ENCODE peak calls at places on chromosomes 2 and 18, in four cellular contexts. T is stimulated activated CD8-positive, alpha-beta memory T cell treated with anti-CD3 and anti-CD28 coated beads, Interleukin-2, amount 100 ng/mL, for 1 hour; I is anterior cingulate cortex; U is naive thymus-derived CD8-positive, alpha-beta T cell. G is an unnamed sample.

GRCh38 chr2:109242654-109243331 is 113.8 kb downstream of the SH3RF3 start:
- DNase-seq in T (no peak), I (no peak), U (no peak), G (no peak)

GRCh38 chr2:33222309-33222708 is 254.1 kb upstream of the RASGRP3 start:
- DNase-seq in T (no peak), I (no peak), U (no peak), G (no peak)

GRCh38 chr2:74278176-74278575 is 65.0 kb downstream of the SLC4A5 start:
- DNase-seq in T (no peak), I (no peak), U (no peak), G (no peak)

GRCh38 chr2:221293949-221294736 is 278.0 kb downstream of the EPHA4 start:
- DNase-seq in T (no peak), I (no peak), U (no peak), G (no peak)

GRCh38 chr2:10404324-10405143 is 43.6 kb downstream of the ODC1 start:
- DNase-seq in T (no peak), I (peak), U (no peak), G (no peak)

GRCh38 chr2:181290182-181290581 is 167.0 kb upstream of the ITGA4 start:
- DNase-seq in T (no peak), I (no peak), U (no peak), G (no peak)

GRCh38 chr2:138306626-138307025 is 194.9 kb upstream of the SPOPL start:
- DNase-seq in T (no peak), I (no peak), U (no peak), G (no peak)

GRCh38 chr2:8456149-8457091 is 225.4 kb upstream of the ID2 start:
- DNase-seq in T (no peak), I (no peak), U (peak), G (no peak)

GRCh38 chr18:31772699-31773098 is 12.0 kb upstream of the SLC25A52 start:
- DNase-seq in T (no peak), I (no peak), U (no peak), G (no peak)

GRCh38 chr2:205872716-205873115 is 190.4 kb downstream of the NRP2 start:
- DNase-seq in T (no peak), I (no peak), U (no peak), G (no peak)

GRCh38 chr2:144630459-144631215 is 110.7 kb upstream of the ZEB2 start:
- DNase-seq in T (no peak), I (no peak), U (no peak), G (no peak)

GRCh38 chr2:8515390-8515761 is 166.5 kb upstream of the ID2 start:
- DNase-seq in T (peak), I (no peak), U (peak), G (no peak)

GRCh38 chr2:25168256-25169072 is at the start of gene POMC:
- DNase-seq in T (no peak), I (no peak), U (peak), G (no peak)

GRCh38 chr2:148515976-148516375 is 128.6 kb upstream of the EPC2 start:
- DNase-seq in T (no peak), I (no peak), U (no peak), G (no peak)

GRCh38 chr2:96146151-96146880 is 1.1 kb upstream of the DUSP2 start:
- DNase-seq in T (peak), I (no peak), U (peak), G (no peak)

GRCh38 chr2:238908960-238909951 is 61.4 kb downstream of the TWIST2 start:
- DNase-seq in T (no peak), I (no peak), U (no peak), G (no peak)

GRCh38 chr18:49561127-49561376 is 805 bp upstream of the LIPG start:
- DNase-seq in T (no peak), I (no peak), U (no peak), G (no peak)

GRCh38 chr18:79366177-79367094 is 29.3 kb upstream of the NFATC1 start:
- DNase-seq in T (no peak), I (no peak), U (no peak), G (no peak)

GRCh38 chr2:187435756-187436155 is 12.3 kb downstream of the CALCRL start:
- DNase-seq in T (no peak), I (no peak), U (no peak), G (no peak)

GRCh38 chr2:164458801-164459200 is 162.5 kb downstream of the GRB14 start:
- DNase-seq in T (no peak), I (no peak), U (no peak), G (no peak)

GRCh38 chr2:233353769-233354499 is at the start of gene DGKD:
- DNase-seq in T (peak), I (no peak), U (peak), G (peak)

GRCh38 chr2:60629263-60629662 is 75.8 kb upstream of the BCL11A start:
- DNase-seq in T (no peak), I (no peak), U (no peak), G (no peak)

GRCh38 chr2:153214349-153214748 is 264.2 kb downstream of the RPRM start:
- DNase-seq in T (no peak), I (no peak), U (no peak), G (no peak)

GRCh38 chr18:1270081-1270480 is 365.4 kb downstream of the ADCYAP1 start:
- DNase-seq in T (no peak), I (no peak), U (no peak), G (no peak)

GRCh38 chr2:200788129-200788718 is 23.5 kb upstream of the BZW1 start:
- DNase-seq in T (no peak), I (no peak), U (no peak), G (no peak)

GRCh38 chr18:10463741-10464140 is 9.3 kb downstream of the APCDD1 start:
- DNase-seq in T (no peak), I (no peak), U (no peak), G (no peak)

GRCh38 chr2:41791523-41791922 is 256.3 kb upstream of the PKDCC start:
- DNase-seq in T (no peak), I (no peak), U (no peak), G (no peak)

GRCh38 chr2:225328192-225328591 is 71.3 kb upstream of the NYAP2 start:
- DNase-seq in T (no peak), I (no peak), U (no peak), G (no peak)

GRCh38 chr2:230416061-230416721 is at the start of gene SP100:
- DNase-seq in T (peak), I (no peak), U (peak), G (no peak)

GRCh38 chr2:105808418-105809098 is 63.8 kb downstream of the NCK2 start:
- DNase-seq in T (no peak), I (no peak), U (no peak), G (no peak)

GRCh38 chr2:144099746-144100438 is 420.0 kb downstream of the ZEB2 start:
- DNase-seq in T (no peak), I (no peak), U (no peak), G (no peak)

GRCh38 chr2:6368271-6368670 is 497.4 kb downstream of the CMPK2 start:
- DNase-seq in T (no peak), I (no peak), U (no peak), G (no peak)

GRCh38 chr2:119821266-119821665 is 61.5 kb downstream of the PTPN4 start:
- DNase-seq in T (no peak), I (no peak), U (no peak), G (no peak)

GRCh38 chr2:121470917-121471316 is 59.8 kb upstream of the RNU4ATAC start:
- DNase-seq in T (no peak), I (no peak), U (no peak), G (no peak)

GRCh38 chr18:61435064-61435652 is 101.9 kb downstream of the CDH20 start:
- DNase-seq in T (no peak), I (no peak), U (no peak), G (no peak)

G was measured in nucleus accumbens.